ENCODE peak calls at places on chromosomes 11 and 22, in five cellular contexts. J, M, X, F and W are unnamed samples.

GRCh38 chr11:100639140-100639539 is 47.9 kb upstream of the ARHGAP42 start:
- DNase-seq in J (peak; percentile 31), M (no peak), X (peak; percentile 36), F (peak; percentile 83), W (no peak)

GRCh38 chr11:44005076-44005800 is 42.5 kb upstream of the ACCSL start:
- DNase-seq in J (peak; percentile 23), M (no peak), X (peak; percentile 58), F (no peak), W (no peak)

GRCh38 chr11:85826096-85826855 is 15.3 kb upstream of the SYTL2 start:
- DNase-seq in J (no peak), M (no peak), X (peak; percentile 54), F (peak; percentile 47), W (no peak)

GRCh38 chr22:17836977-17837742 is 62.9 kb upstream of the BID start:
- DNase-seq in J (peak; percentile 60), M (no peak), X (no peak), F (no peak), W (no peak)

GRCh38 chr11:47391077-47391583 is 12.8 kb upstream of the SPI1 start:
- DNase-seq in J (no peak), M (no peak), X (no peak), F (no peak), W (no peak)

GRCh38 chr22:23128269-23129108 is 13.3 kb downstream of the RSPH14 start:
- DNase-seq in J (peak; percentile 84), M (no peak), X (peak; percentile 84), F (peak; percentile 84), W (peak; percentile 70)

GRCh38 chr22:36447634-36448033 is 33.8 kb downstream of the TXN2 start:
- DNase-seq in J (no peak), M (no peak), X (no peak), F (no peak), W (no peak)

GRCh38 chr11:77592727-77593126 is 3.0 kb downstream of the AQP11 start:
- DNase-seq in J (no peak), M (no peak), X (no peak), F (no peak), W (no peak)

GRCh38 chr22:25030636-25031035 is 78.1 kb downstream of the KIAA1671 start:
- DNase-seq in J (no peak), M (no peak), X (no peak), F (no peak), W (no peak)

GRCh38 chr11:114151631-114152030 is 92.1 kb downstream of the ZBTB16 start:
- DNase-seq in J (no peak), M (no peak), X (no peak), F (no peak), W (no peak)

GRCh38 chr11:114152162-114152561 is 92.7 kb downstream of the ZBTB16 start:
- DNase-seq in J (no peak), M (no peak), X (no peak), F (no peak), W (no peak)

GRCh38 chr11:114154271-114155047 is 94.9 kb downstream of the ZBTB16 start:
- DNase-seq in J (no peak), M (no peak), X (peak; percentile 59), F (no peak), W (peak; percentile 9)

GRCh38 chr11:114152785-114153184 is 93.3 kb downstream of the ZBTB16 start:
- DNase-seq in J (no peak), M (no peak), X (no peak), F (no peak), W (no peak)

GRCh38 chr11:114153224-114153623 is 93.7 kb downstream of the ZBTB16 start:
- DNase-seq in J (no peak), M (no peak), X (no peak), F (no peak), W (no peak)
- TF ChIP-seq POLR2A in J (no peak), M (no peak), X (no peak), F (no peak), W (no peak)

GRCh38 chr11:106077609-106078517 is at the start of gene AASDHPPT:
- DNase-seq in J (peak; percentile 34), M (peak; percentile 96), X (peak; percentile 49), F (peak; percentile 29), W (peak; percentile 86)
- TF ChIP-seq POLR2A in J (no peak), M (no peak), X (no peak), F (peak; percentile 81), W (peak; percentile 60)

GRCh38 chr22:46354993-46355305 is 19.4 kb downstream of the TRMU start:
- DNase-seq in J (no peak), M (no peak), X (no peak), F (no peak), W (no peak)

GRCh38 chr22:46352276-46352675 is 16.8 kb downstream of the TRMU start:
- DNase-seq in J (no peak), M (peak; percentile 59), X (no peak), F (no peak), W (no peak)

GRCh38 chr22:46354176-46354992 is 18.9 kb downstream of the TRMU start:
- DNase-seq in J (no peak), M (peak; percentile 68), X (no peak), F (no peak), W (no peak)

GRCh38 chr22:46352691-46353386 is 17.3 kb downstream of the TRMU start:
- DNase-seq in J (peak; percentile 74), M (peak; percentile 66), X (no peak), F (peak; percentile 26), W (no peak)

DNA sequence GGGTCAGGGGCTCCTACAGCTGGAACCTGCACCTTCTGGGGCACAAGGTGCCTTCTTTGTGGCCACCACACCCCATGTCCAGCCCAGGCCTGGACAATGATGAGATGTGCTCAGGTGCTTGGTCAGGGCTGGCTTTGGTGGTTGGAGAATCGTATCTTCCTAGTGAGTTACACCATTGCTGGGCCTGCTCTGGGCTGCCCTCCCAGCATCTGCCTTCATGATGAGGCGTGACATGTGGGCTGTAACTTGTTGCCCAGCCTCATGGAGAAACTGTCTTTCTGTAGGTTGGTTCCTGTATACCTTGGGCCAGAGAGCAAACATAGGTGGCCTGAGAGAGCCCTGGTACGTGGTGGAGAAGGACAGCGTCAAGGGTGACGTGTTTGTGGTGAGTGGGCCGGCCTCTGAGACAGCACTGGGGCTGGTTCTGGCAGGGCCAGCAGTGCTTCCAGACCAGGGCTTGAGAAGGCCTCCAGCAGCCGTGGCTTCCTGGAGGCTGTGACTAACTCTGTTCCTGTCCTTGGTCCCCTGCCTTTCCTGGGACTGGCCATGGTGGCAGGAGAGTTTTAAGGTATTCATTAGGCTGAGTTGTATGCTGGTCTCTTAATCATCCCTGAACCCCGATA is 18.1 kb downstream of the TRMU start:
- DNase-seq in J (peak; percentile 49), M (no peak), X (no peak), F (no peak), W (no peak)
- TF ChIP-seq POLR2A in J (no peak), M (no peak), X (no peak), F (no peak), W (no peak)

DNA sequence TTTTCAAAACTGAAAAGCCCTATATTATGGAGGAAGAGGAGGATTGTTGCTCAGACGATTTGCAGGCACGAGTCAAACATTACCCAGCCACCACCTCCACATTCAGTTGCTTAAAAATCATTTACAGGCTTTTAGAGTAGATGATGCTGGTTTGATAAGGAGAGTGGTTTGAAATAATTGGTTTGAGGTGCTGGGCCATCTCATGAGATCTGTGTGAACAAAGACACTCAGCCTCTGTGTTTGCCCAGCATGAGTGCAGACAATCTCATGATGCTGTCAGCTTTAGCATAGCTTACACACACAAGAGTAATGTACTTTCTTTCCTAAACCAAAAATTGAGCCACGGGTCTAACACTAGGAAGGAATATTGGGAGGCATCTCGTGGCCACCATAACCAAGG is 4.3 kb downstream of the SLC43A3 start:
- DNase-seq in J (no peak), M (no peak), X (no peak), F (no peak), W (no peak)
- TF ChIP-seq POLR2A in J (no peak), M (no peak), X (no peak), F (no peak), W (no peak)